ENCODE peak calls at places on chromosomes 16 and 17, in six cellular contexts. S, H, Y, T, V and J are unnamed samples. For H3K4me1, the result is how much of the 10 kb centered on the place peaks cover.

GRCh38 chr16:8583199-8583598 is 7.1 kb downstream of the TMEM114 start:
- DNase-seq in S (no peak), V (no peak), H (no peak), T (no peak), Y (no peak), J (no peak)

GRCh38 chr17:77385750-77386501 is 245.2 kb downstream of the SEC14L1 start:
- DNase-seq in H (peak), T (no peak), S (peak), V (no peak), Y (no peak), J (no peak)

GRCh38 chr17:82386881-82387498 is 15.4 kb downstream of the UTS2R start:
- DNase-seq in H (no peak), S (no peak), T (no peak), Y (no peak), V (no peak), J (no peak)

GRCh38 chr16:53812914-53813313 is 109.0 kb downstream of the FTO start:
- DNase-seq in S (no peak), T (no peak), H (no peak), Y (no peak), V (peak), J (no peak)

GRCh38 chr16:47519037-47519436 is 57.9 kb downstream of the PHKB start:
- DNase-seq in Y (no peak), V (no peak), T (no peak), S (no peak), H (no peak), J (no peak)

GRCh38 chr17:17750881-17751280 is 69.6 kb downstream of the RAI1 start:
- DNase-seq in H (no peak), T (no peak), V (no peak), S (no peak), Y (peak), J (no peak)

GRCh38 chr16:2752035-2752849 is at the start of gene SRRM2:
- DNase-seq in T (peak), S (peak), H (peak), V (peak), Y (peak), J (peak)

GRCh38 chr16:4494746-4495490 is 18.7 kb downstream of the HMOX2 start:
- DNase-seq in V (no peak), H (no peak), T (no peak), S (no peak), Y (no peak), J (no peak)

GRCh38 chr17:72056727-72057290 is 64.0 kb upstream of the SOX9 start:
- DNase-seq in V (no peak), T (no peak), H (no peak), Y (no peak), S (no peak), J (no peak)

GRCh38 chr17:7222093-7222971 is 2.6 kb downstream of the ACADVL start:
- DNase-seq in H (no peak), Y (no peak), V (no peak), S (no peak), T (no peak), J (no peak)

GRCh38 chr17:9071016-9071415 is 49.7 kb downstream of the NTN1 start:
- DNase-seq in V (no peak), T (no peak), Y (no peak), S (no peak), H (no peak), J (no peak)
- H3K4me1 ChIP-seq in V (under half), T (under half), Y (under half), S (under half), H (under half), J (under half)

GRCh38 chr16:22375117-22375962 is 921 bp upstream of the CDR2 start:
- DNase-seq in H (no peak), T (no peak), S (no peak), Y (no peak), V (no peak), J (no peak)

GRCh38 chr16:22374311-22375116 is at the start of gene CDR2:
- DNase-seq in Y (peak), V (peak), T (peak), S (peak), H (peak), J (peak)

GRCh38 chr16:22372882-22373661 is 1.3 kb downstream of the CDR2 start:
- DNase-seq in H (no peak), Y (no peak), V (no peak), T (no peak), S (no peak), J (no peak)

GRCh38 chr16:22375963-22376640 is 1.7 kb upstream of the CDR2 start:
- DNase-seq in H (no peak), S (no peak), V (no peak), Y (no peak), T (no peak), J (no peak)

GRCh38 chr16:22373662-22374310 is 633 bp downstream of the CDR2 start:
- DNase-seq in H (peak), Y (peak), V (peak), S (peak), T (peak), J (peak)
- H3K4me1 ChIP-seq in H (under half), Y (under half), V (under half), S (under half), T (under half), J (under half)

GRCh38 chr17:39706921-39707337 is 7.1 kb downstream of the ERBB2 start:
- DNase-seq in V (no peak), H (no peak), T (no peak), Y (no peak), S (no peak), J (no peak)
- H3K4me1 ChIP-seq in V (under half), H (under half), T (under half), Y (under half), S (under half), J (under half)

GRCh38 chr16:89489731-89490385 is 503 bp downstream of the ANKRD11 start:
- DNase-seq in V (no peak), S (no peak), T (no peak), Y (no peak), H (no peak), J (no peak)
- H3K4me1 ChIP-seq in V (under half), S (under half), T (half or more), Y (half or more), H (under half), J (under half)

DNA sequence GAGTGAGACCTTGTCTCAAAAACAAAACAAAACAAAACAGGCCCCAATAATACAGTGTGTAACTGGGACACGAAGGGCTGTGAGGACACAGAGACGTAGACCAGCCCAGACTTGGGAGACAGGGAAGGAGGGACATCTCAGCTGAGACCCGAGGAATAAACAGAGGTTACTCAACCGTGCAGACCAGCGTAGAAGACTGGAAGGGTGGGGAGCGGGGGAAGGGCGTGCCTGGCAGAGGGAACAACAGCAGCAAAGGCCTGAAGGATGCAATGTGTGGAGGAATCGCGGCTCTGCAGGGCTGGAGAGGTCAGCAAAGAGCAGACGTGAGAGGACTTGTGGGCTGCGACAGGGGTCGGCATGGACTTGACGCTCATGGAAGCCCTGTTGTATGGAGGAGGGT is 11.6 kb upstream of the CES4A start:
- DNase-seq in Y (no peak), V (no peak), H (peak), S (no peak), T (no peak), J (no peak)
- H3K4me1 ChIP-seq in Y (under half), V (under half), H (under half), S (under half), T (under half), J (under half)

GRCh38 chr17:32492281-32492623 is 5.5 kb downstream of the CDK5R1 start:
- DNase-seq in Y (no peak), T (no peak), S (no peak), H (no peak), V (no peak), J (peak)
- H3K4me1 ChIP-seq in Y (under half), T (under half), S (under half), H (under half), V (under half), J (under half)

GRCh38 chr17:27319536-27320221 is 25.8 kb downstream of the WSB1 start:
- DNase-seq in T (peak), H (peak), S (peak), Y (no peak), V (no peak), J (peak)
- H3K4me1 ChIP-seq in T (under half), H (under half), S (under half), Y (under half), V (under half), J (under half)

GRCh38 chr17:16466407-16466806 is 25.6 kb downstream of the LRRC75A start:
- DNase-seq in S (no peak), Y (no peak), T (no peak), H (no peak), V (no peak), J (no peak)
- H3K4me1 ChIP-seq in S (under half), Y (under half), T (under half), H (under half), V (under half), J (under half)

DNA sequence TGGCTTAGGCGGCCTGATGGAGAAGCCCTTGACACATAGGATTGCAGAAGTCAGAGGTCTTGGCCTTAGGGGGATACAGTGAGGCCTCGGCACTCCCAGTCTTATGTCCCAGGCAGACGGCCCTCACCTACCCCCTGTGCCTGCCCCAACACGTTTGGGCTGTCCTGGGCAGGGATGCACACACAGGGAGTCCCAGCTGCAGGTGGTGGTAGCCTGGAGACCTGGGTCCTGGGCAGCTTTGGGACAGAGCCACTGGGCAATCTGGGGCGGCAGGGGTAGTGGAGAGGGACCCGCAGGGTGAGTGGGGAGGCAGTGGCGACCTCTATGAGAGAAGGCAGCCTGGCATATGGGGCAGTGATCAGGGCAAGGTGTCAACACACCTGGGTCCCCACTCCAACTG is 48.3 kb downstream of the SDK2 start:
- DNase-seq in H (no peak), Y (no peak), S (no peak), T (no peak), V (no peak), J (no peak)
- H3K4me1 ChIP-seq in H (under half), Y (half or more), S (under half), T (under half), V (under half), J (under half)

GRCh38 chr17:3894927-3895343 is 2.1 kb upstream of the CAMKK1 start:
- DNase-seq in Y (no peak), V (no peak), S (peak), T (peak), H (no peak), J (no peak)

GRCh38 chr17:3893720-3894116 is 865 bp upstream of the CAMKK1 start:
- DNase-seq in Y (no peak), S (no peak), T (no peak), H (no peak), V (no peak), J (no peak)

GRCh38 chr17:3893003-3893719 is at the start of gene CAMKK1:
- DNase-seq in V (peak), S (peak), H (peak), Y (peak), T (peak), J (peak)

GRCh38 chr17:3895354-3895753 is 2.5 kb upstream of the CAMKK1 start:
- DNase-seq in H (no peak), V (no peak), T (no peak), S (no peak), Y (no peak), J (no peak)

GRCh38 chr17:3894188-3894587 is 1.3 kb upstream of the CAMKK1 start:
- DNase-seq in Y (no peak), S (no peak), T (no peak), H (no peak), V (no peak), J (no peak)
- H3K4me1 ChIP-seq in Y (under half), S (under half), T (under half), H (under half), V (under half), J (under half)